ENCODE peak calls at places on chromosomes 3 and 15, in seven cellular contexts. K, Q, L, C, I, M and U are unnamed samples. For H3K9me3, the result is how much of the 10 kb centered on the place peaks cover.

GRCh38 chr3:47802734-47803477 is at the start of gene DHX30:
- DNase-seq in C (peak), L (peak), I (peak), K (no peak), Q (peak), M (peak), U (peak)

GRCh38 chr15:27235689-27236088 is 264.7 kb downstream of the GABRG3 start:
- DNase-seq in K (no peak), L (no peak), I (no peak), M (no peak), C (no peak), Q (no peak), U (no peak)

GRCh38 chr3:53255360-53255774 is 455 bp downstream of the TKT start:
- DNase-seq in M (no peak), L (no peak), K (no peak), Q (no peak), I (peak), C (peak), U (peak)

GRCh38 chr3:160473978-160474377 is 24.4 kb upstream of the TRIM59 start:
- DNase-seq in K (peak), C (no peak), Q (peak), L (no peak), I (no peak), M (no peak), U (no peak)

GRCh38 chr15:56598991-56599390 is 134.1 kb upstream of the MNS1 start:
- DNase-seq in L (no peak), Q (peak), I (no peak), M (no peak), K (no peak), C (no peak), U (no peak)

GRCh38 chr3:124811441-124811840 is 75.7 kb downstream of the ITGB5 start:
- DNase-seq in M (no peak), L (no peak), K (no peak), Q (peak), I (peak), C (no peak), U (no peak)

GRCh38 chr3:140863481-140864084 is 78.1 kb upstream of the SLC25A36 start:
- DNase-seq in I (peak), L (peak), K (no peak), C (peak), M (no peak), Q (peak), U (peak)

GRCh38 chr15:38084289-38084688 is 149.8 kb downstream of the TMCO5A start:
- DNase-seq in Q (peak), K (no peak), M (no peak), C (no peak), L (no peak), I (no peak), U (no peak)

GRCh38 chr15:51132384-51133139 is 37.9 kb upstream of the TNFAIP8L3 start:
- DNase-seq in C (peak), Q (peak), I (peak), L (no peak), M (no peak), K (peak), U (peak)

GRCh38 chr15:49619226-49619625 is 1.4 kb downstream of the FAM227B start:
- DNase-seq in K (no peak), C (no peak), I (no peak), L (no peak), Q (no peak), M (no peak), U (no peak)

GRCh38 chr15:40743921-40744809 is 10.9 kb downstream of the RMDN3 start:
- DNase-seq in K (no peak), I (no peak), C (no peak), Q (peak), M (no peak), L (no peak), U (no peak)
- H3K4me3 ChIP-seq in K (no peak), I (no peak), C (no peak), Q (no peak), M (no peak), L (no peak), U (no peak)

DNA sequence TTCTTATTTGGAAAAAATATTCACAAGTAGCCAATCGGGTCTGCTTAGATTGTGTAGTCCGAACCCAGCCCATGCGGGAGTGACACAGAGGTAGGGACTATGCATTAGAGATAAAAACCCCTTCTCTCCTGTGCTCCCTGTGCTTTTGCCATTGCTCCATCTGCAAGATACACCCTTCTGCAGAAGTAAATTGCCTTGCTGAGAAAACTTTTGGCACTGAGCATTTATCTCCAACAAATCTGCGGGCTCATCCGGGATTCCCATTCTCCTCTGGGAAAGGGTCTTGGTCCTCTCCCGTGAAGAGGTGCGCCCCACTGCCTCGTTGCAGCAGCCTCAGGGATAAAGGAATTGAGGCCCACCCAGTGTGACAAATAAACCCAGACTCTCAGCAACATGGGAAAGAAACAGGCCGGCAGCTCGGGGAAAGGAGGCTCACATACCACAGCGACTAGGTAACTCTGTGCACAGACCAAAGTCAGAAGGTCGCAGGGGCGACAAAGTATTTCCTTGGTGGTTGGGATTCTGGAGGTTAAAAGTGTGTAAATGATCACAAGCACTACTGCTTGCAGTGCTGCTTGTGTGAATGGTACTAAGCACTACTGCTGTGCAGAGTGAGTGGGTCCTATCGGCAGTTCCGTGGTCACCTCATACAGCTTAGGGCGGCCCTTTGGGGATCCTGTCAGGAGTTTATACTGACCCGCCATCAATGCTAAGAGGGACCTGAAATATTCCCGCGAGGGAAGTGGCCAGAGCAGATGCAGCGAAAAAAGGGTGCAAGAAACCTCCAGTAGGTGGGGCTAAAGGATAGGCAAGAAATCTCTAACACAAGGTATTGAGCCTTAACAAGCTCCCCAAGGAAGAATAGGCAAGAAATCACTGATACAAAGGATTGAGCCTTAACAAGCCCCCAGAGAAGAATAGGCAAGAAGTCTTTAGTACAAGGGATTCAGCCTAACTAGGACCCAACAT is 54.3 kb downstream of the GSK3B start:
- DNase-seq in Q (no peak), L (no peak), M (no peak), I (no peak), C (peak), K (no peak), U (no peak)
- TF ChIP-seq CTCF in Q (no peak), L (no peak), M (no peak), I (peak), C (peak), K (no peak), U (no peak)

GRCh38 chr3:154781595-154781994 is 298.5 kb upstream of the MME start:
- DNase-seq in K (no peak), Q (no peak), I (no peak), L (no peak), M (no peak), C (no peak), U (no peak)
- H3K9me3 ChIP-seq in K (under half), Q (under half), I (under half), L (under half), M (under half), C (under half), U (under half)

GRCh38 chr15:45637552-45638033 is 2.8 kb downstream of the SQOR start:
- DNase-seq in C (peak), I (peak), K (peak), L (peak), Q (peak), M (no peak), U (peak)
- H3K4me3 ChIP-seq in C (no peak), I (peak), K (peak), L (no peak), Q (peak), M (peak), U (peak)

DNA sequence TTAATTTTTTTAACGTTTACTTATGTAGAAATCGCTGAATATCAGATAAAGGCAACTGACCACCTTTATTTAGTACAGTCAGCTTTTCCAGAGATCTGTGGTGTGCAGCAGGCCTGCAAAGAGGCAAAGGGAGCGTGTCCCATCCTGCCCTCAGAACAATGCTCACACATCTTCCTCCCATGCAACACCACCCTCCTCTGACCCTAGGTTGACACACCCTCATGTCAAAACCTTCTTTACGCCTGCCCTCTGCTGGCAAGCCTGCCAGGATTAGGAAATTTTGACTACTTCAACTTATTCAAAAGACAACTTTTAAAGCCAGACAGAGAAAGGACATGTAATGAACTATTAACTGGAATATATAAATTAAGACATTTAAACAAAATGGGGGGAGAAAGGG is 513.7 kb downstream of the FOXP1 start:
- DNase-seq in M (no peak), I (peak), Q (no peak), C (peak), L (peak), K (no peak), U (peak)
- TF ChIP-seq CTCF in M (no peak), I (peak), Q (peak), C (peak), L (peak), K (peak), U (no peak)